ENCODE peak calls at places on chromosomes 11 and 22, in six cellular contexts. One of them, this sample, is unnamed.

GRCh38 chr11:93908689-93909088 is 58.3 kb upstream of the VSTM5 start:
- DNase-seq in fibroblast of pulmonary artery: peak
- DNase-seq in mucosa of descending colon: no peak
- DNase-seq in cardiac muscle cell: no peak
- DNase-seq in AG09319: peak
- DNase-seq in fibroblast of mammary gland: peak
- DNase-seq in this sample: peak

GRCh38 chr11:103272876-103273275 is 163.7 kb downstream of the DYNC2H1 start:
- DNase-seq in fibroblast of pulmonary artery: no peak
- DNase-seq in cardiac muscle cell: no peak
- DNase-seq in AG09319: no peak
- DNase-seq in fibroblast of mammary gland: no peak
- DNase-seq in mucosa of descending colon: no peak
- DNase-seq in this sample: no peak

GRCh38 chr11:69452589-69452988 is 28.9 kb upstream of the LINC01488 start:
- DNase-seq in AG09319: no peak
- DNase-seq in cardiac muscle cell: no peak
- DNase-seq in fibroblast of mammary gland: no peak
- DNase-seq in fibroblast of pulmonary artery: no peak
- DNase-seq in mucosa of descending colon: no peak
- DNase-seq in this sample: no peak

GRCh38 chr22:29380032-29380781 is 8.2 kb downstream of the AP1B1 start:
- DNase-seq in fibroblast of mammary gland: no peak
- DNase-seq in AG09319: no peak
- DNase-seq in fibroblast of pulmonary artery: peak
- DNase-seq in cardiac muscle cell: no peak
- DNase-seq in mucosa of descending colon: no peak
- DNase-seq in this sample: peak

GRCh38 chr11:27392715-27393114 is 29.7 kb upstream of the CCDC34 start:
- DNase-seq in cardiac muscle cell: peak
- DNase-seq in fibroblast of mammary gland: peak
- DNase-seq in AG09319: no peak
- DNase-seq in mucosa of descending colon: no peak
- DNase-seq in fibroblast of pulmonary artery: peak
- DNase-seq in this sample: peak

GRCh38 chr22:50739894-50740293 is 1.9 kb downstream of the ACR start:
- DNase-seq in AG09319: no peak
- DNase-seq in fibroblast of mammary gland: no peak
- DNase-seq in fibroblast of pulmonary artery: no peak
- DNase-seq in mucosa of descending colon: no peak
- DNase-seq in cardiac muscle cell: no peak
- DNase-seq in this sample: no peak

GRCh38 chr22:27381552-27381951 is 420.0 kb downstream of the MN1 start:
- DNase-seq in fibroblast of pulmonary artery: no peak
- DNase-seq in fibroblast of mammary gland: no peak
- DNase-seq in AG09319: no peak
- DNase-seq in cardiac muscle cell: no peak
- DNase-seq in mucosa of descending colon: no peak
- DNase-seq in this sample: no peak

GRCh38 chr22:36925388-36926290 is 12.2 kb downstream of the CSF2RB start:
- DNase-seq in cardiac muscle cell: no peak
- DNase-seq in fibroblast of pulmonary artery: peak
- DNase-seq in AG09319: no peak
- DNase-seq in mucosa of descending colon: peak
- DNase-seq in fibroblast of mammary gland: no peak
- DNase-seq in this sample: peak

GRCh38 chr11:125903753-125904659 is at the start of gene DDX25:
- DNase-seq in AG09319: no peak
- DNase-seq in cardiac muscle cell: peak
- DNase-seq in fibroblast of mammary gland: no peak
- DNase-seq in fibroblast of pulmonary artery: no peak
- DNase-seq in mucosa of descending colon: no peak
- DNase-seq in this sample: no peak

GRCh38 chr11:12587333-12587997 is 86.8 kb upstream of the TEAD1 start:
- DNase-seq in fibroblast of mammary gland: peak
- DNase-seq in mucosa of descending colon: no peak
- DNase-seq in fibroblast of pulmonary artery: peak
- DNase-seq in cardiac muscle cell: no peak
- DNase-seq in AG09319: no peak
- DNase-seq in this sample: peak

GRCh38 chr11:78768345-78768744 is 193.7 kb upstream of the NARS2 start:
- DNase-seq in AG09319: no peak
- DNase-seq in fibroblast of pulmonary artery: no peak
- DNase-seq in fibroblast of mammary gland: no peak
- DNase-seq in cardiac muscle cell: peak
- DNase-seq in mucosa of descending colon: no peak
- DNase-seq in this sample: no peak

GRCh38 chr11:116189378-116190170 is 583.2 kb downstream of the BUD13 start:
- DNase-seq in fibroblast of pulmonary artery: no peak
- DNase-seq in mucosa of descending colon: no peak
- DNase-seq in fibroblast of mammary gland: no peak
- DNase-seq in AG09319: no peak
- DNase-seq in cardiac muscle cell: peak
- DNase-seq in this sample: no peak

GRCh38 chr22:20509344-20510047 is 2.1 kb downstream of the MED15 start:
- DNase-seq in fibroblast of pulmonary artery: peak
- DNase-seq in mucosa of descending colon: no peak
- DNase-seq in fibroblast of mammary gland: peak
- DNase-seq in AG09319: peak
- DNase-seq in cardiac muscle cell: peak
- DNase-seq in this sample: peak

GRCh38 chr11:44595964-44596381 is 30.5 kb downstream of the CD82 start:
- DNase-seq in cardiac muscle cell: no peak
- DNase-seq in AG09319: no peak
- DNase-seq in fibroblast of pulmonary artery: no peak
- DNase-seq in fibroblast of mammary gland: no peak
- DNase-seq in mucosa of descending colon: no peak
- DNase-seq in this sample: no peak

GRCh38 chr22:30408388-30409101 is 11.7 kb downstream of the SEC14L2 start:
- DNase-seq in cardiac muscle cell: no peak
- DNase-seq in mucosa of descending colon: no peak
- DNase-seq in fibroblast of pulmonary artery: peak
- DNase-seq in AG09319: no peak
- DNase-seq in fibroblast of mammary gland: peak
- DNase-seq in this sample: peak

GRCh38 chr22:45994516-45995404 is 17.8 kb upstream of the WNT7B start:
- DNase-seq in AG09319: no peak
- DNase-seq in fibroblast of mammary gland: peak
- DNase-seq in fibroblast of pulmonary artery: peak
- DNase-seq in cardiac muscle cell: peak
- DNase-seq in mucosa of descending colon: peak
- DNase-seq in this sample: peak

GRCh38 chr11:100094121-100094865 is 592.8 kb upstream of the ARHGAP42 start:
- DNase-seq in fibroblast of mammary gland: no peak
- DNase-seq in fibroblast of pulmonary artery: no peak
- DNase-seq in cardiac muscle cell: no peak
- DNase-seq in AG09319: no peak
- DNase-seq in mucosa of descending colon: no peak
- DNase-seq in this sample: no peak

GRCh38 chr11:1831338-1832180 is 3.2 kb upstream of the SYT8 start:
- DNase-seq in AG09319: no peak
- DNase-seq in fibroblast of mammary gland: no peak
- DNase-seq in cardiac muscle cell: no peak
- DNase-seq in fibroblast of pulmonary artery: no peak
- DNase-seq in mucosa of descending colon: no peak
- DNase-seq in this sample: no peak

GRCh38 chr11:110857885-110858555 is 145.8 kb upstream of the ARHGAP20 start:
- DNase-seq in fibroblast of pulmonary artery: peak
- DNase-seq in mucosa of descending colon: no peak
- DNase-seq in AG09319: peak
- DNase-seq in fibroblast of mammary gland: peak
- DNase-seq in cardiac muscle cell: no peak
- DNase-seq in this sample: peak

GRCh38 chr11:58059011-58059358 is 28.2 kb downstream of the OR6Q1 start:
- DNase-seq in fibroblast of mammary gland: peak
- DNase-seq in fibroblast of pulmonary artery: peak
- DNase-seq in mucosa of descending colon: no peak
- DNase-seq in AG09319: peak
- DNase-seq in cardiac muscle cell: peak
- DNase-seq in this sample: peak

GRCh38 chr11:1966531-1966930 is 19.4 kb downstream of the MRPL23 start:
- DNase-seq in AG09319: no peak
- DNase-seq in fibroblast of pulmonary artery: no peak
- DNase-seq in cardiac muscle cell: no peak
- DNase-seq in mucosa of descending colon: no peak
- DNase-seq in fibroblast of mammary gland: no peak
- DNase-seq in this sample: no peak

GRCh38 chr11:69449320-69450063 is 32.0 kb upstream of the LINC01488 start:
- DNase-seq in fibroblast of pulmonary artery: peak
- DNase-seq in mucosa of descending colon: no peak
- DNase-seq in cardiac muscle cell: peak
- DNase-seq in fibroblast of mammary gland: no peak
- DNase-seq in AG09319: no peak
- DNase-seq in this sample: no peak

GRCh38 chr11:34366522-34366921 is 8.7 kb upstream of the ABTB2 start:
- DNase-seq in cardiac muscle cell: no peak
- DNase-seq in fibroblast of pulmonary artery: peak
- DNase-seq in fibroblast of mammary gland: peak
- DNase-seq in mucosa of descending colon: no peak
- DNase-seq in AG09319: no peak
- DNase-seq in this sample: peak

GRCh38 chr11:2933376-2934056 is 4.3 kb upstream of the PHLDA2 start:
- DNase-seq in fibroblast of mammary gland: peak
- DNase-seq in cardiac muscle cell: no peak
- DNase-seq in mucosa of descending colon: peak
- DNase-seq in AG09319: peak
- DNase-seq in fibroblast of pulmonary artery: peak
- DNase-seq in this sample: peak

GRCh38 chr11:69156673-69157155 is 979 bp downstream of the SMIM38 start:
- DNase-seq in cardiac muscle cell: no peak
- DNase-seq in mucosa of descending colon: no peak
- DNase-seq in AG09319: no peak
- DNase-seq in fibroblast of pulmonary artery: peak
- DNase-seq in fibroblast of mammary gland: peak
- DNase-seq in this sample: peak

GRCh38 chr11:16776716-16777115 is 38.3 kb downstream of the C11orf58 start:
- DNase-seq in cardiac muscle cell: no peak
- DNase-seq in fibroblast of mammary gland: peak
- DNase-seq in mucosa of descending colon: no peak
- DNase-seq in AG09319: peak
- DNase-seq in fibroblast of pulmonary artery: no peak
- DNase-seq in this sample: no peak

GRCh38 chr11:35944503-35945136 is 758 bp downstream of the LDLRAD3 start:
- DNase-seq in AG09319: no peak
- DNase-seq in fibroblast of pulmonary artery: peak
- DNase-seq in fibroblast of mammary gland: peak
- DNase-seq in mucosa of descending colon: no peak
- DNase-seq in cardiac muscle cell: peak
- DNase-seq in this sample: peak

DNA sequence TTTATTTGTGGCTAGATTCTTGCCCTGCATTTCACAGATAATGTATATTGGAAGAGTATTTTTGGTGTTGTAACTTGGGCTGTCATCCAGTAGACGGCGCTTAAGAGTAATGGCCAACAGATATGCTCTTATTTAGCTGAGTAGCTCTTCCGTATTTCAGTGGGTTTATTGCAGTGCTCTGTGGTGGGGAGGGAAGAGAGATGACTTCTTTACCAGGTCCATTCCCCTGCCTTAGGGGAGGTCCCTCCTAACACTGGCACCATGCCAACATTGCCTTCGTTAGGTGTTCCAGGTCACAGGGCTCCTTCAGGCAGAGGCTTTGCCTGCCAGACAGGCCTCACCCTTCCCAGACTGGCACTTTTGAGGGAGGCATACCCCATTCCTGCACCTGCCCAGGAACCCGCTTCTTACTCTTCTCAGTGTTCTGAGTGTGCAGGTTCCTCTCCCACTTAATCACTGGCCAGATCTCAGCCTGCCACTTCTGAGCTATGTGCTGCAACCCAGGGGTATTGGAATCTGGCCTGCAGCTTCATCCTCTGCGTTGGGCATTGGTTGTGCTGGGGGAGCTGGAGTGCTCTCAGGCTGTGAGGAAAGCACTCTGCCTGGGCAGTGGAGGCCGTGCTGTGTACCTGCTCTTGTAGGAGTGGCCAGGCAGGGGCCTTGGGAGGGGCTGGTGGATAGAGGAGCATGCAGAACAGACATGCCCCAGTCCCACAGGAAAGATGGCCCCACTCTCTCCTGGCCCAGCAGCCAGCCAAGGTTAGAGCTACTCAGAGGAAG is 29.4 kb upstream of the SLN start:
- DNase-seq in fibroblast of pulmonary artery: peak
- DNase-seq in fibroblast of mammary gland: peak
- DNase-seq in mucosa of descending colon: no peak
- DNase-seq in AG09319: no peak
- DNase-seq in cardiac muscle cell: peak
- DNase-seq in this sample: peak
- TF ChIP-seq CTCF in fibroblast of pulmonary artery: peak
- TF ChIP-seq CTCF in fibroblast of mammary gland: peak
- TF ChIP-seq CTCF in mucosa of descending colon: peak
- TF ChIP-seq CTCF in AG09319: peak
- TF ChIP-seq CTCF in cardiac muscle cell: peak
- TF ChIP-seq CTCF in this sample: peak

GRCh38 chr22:17788528-17789378 is 14.5 kb upstream of the BID start:
- DNase-seq in mucosa of descending colon: no peak
- DNase-seq in AG09319: no peak
- DNase-seq in fibroblast of pulmonary artery: no peak
- DNase-seq in fibroblast of mammary gland: no peak
- DNase-seq in cardiac muscle cell: no peak
- DNase-seq in this sample: no peak
- TF ChIP-seq CTCF in mucosa of descending colon: no peak
- TF ChIP-seq CTCF in AG09319: no peak
- TF ChIP-seq CTCF in fibroblast of pulmonary artery: no peak
- TF ChIP-seq CTCF in fibroblast of mammary gland: no peak
- TF ChIP-seq CTCF in cardiac muscle cell: peak
- TF ChIP-seq CTCF in this sample: no peak

GRCh38 chr22:35384567-35384966 is 3.7 kb downstream of the HMOX1 start:
- DNase-seq in AG09319: no peak
- DNase-seq in cardiac muscle cell: no peak
- DNase-seq in mucosa of descending colon: peak
- DNase-seq in fibroblast of pulmonary artery: no peak
- DNase-seq in fibroblast of mammary gland: no peak
- DNase-seq in this sample: no peak
- TF ChIP-seq CTCF in AG09319: no peak
- TF ChIP-seq CTCF in cardiac muscle cell: no peak
- TF ChIP-seq CTCF in mucosa of descending colon: no peak
- TF ChIP-seq CTCF in fibroblast of pulmonary artery: no peak
- TF ChIP-seq CTCF in fibroblast of mammary gland: no peak
- TF ChIP-seq CTCF in this sample: no peak

DNA sequence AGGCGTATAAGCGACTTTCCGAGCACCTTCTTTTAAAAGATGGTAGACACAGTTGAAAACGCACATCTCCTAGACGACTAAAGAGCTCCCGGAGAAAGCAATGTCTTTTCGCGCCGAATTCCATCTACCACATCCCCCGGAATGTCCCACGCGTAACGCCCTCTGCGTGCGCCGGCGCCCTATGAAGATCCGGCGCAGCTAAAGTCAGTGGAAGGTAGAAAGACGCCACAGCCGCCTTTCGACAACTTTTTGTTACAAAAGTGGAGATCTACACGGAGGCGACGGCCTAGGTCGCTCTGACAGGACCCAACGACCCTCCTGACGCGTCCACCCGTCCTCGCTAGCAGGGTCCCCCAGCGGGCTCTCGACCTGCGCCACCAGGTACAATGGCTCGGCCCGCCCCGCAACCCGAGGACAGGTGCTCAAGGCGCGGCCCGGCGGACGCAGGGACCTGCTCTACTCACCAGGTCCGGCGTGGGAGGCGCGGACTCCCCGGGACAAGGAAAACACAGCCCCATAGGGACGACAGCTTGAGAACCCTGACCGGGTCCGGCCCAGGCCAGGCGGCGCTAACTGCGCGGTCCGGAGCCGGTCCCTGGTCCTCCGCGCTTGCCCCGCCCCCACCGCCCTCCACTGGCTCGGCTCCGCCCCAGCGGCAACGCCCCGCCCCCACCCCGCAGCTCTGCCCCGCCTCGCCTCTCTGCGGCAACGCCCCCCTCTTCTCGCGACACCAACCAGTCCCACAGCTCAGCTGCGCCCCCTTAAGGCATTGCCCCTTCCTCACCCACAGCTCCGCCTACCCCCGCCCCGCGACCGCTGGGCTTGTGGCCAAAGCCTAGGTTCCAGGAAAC is at the start of gene SVIP:
- DNase-seq in AG09319: peak
- DNase-seq in cardiac muscle cell: peak
- DNase-seq in fibroblast of pulmonary artery: peak
- DNase-seq in fibroblast of mammary gland: peak
- DNase-seq in mucosa of descending colon: peak
- DNase-seq in this sample: peak
- TF ChIP-seq CTCF in AG09319: peak
- TF ChIP-seq CTCF in cardiac muscle cell: peak
- TF ChIP-seq CTCF in fibroblast of pulmonary artery: peak
- TF ChIP-seq CTCF in fibroblast of mammary gland: peak
- TF ChIP-seq CTCF in mucosa of descending colon: peak
- TF ChIP-seq CTCF in this sample: peak

This sample was measured in MCF 10A.